ENCODE peak calls at places on chromosome 14, in eight cellular contexts. R is fibroblast of the aortic adventitia; W is effector memory CD8-positive, alpha-beta T cell; O is transverse colon; S is NCI-H1436; Y is fibroblast of mammary gland; G is effector memory CD4-positive, alpha-beta T cell; V is HFF-Myc. M is an unnamed sample.

GRCh38 chr14:68384335-68384734 is 408.5 kb downstream of the ZFP36L1 start:
- DNase-seq in R (no peak), Y (no peak), W (no peak), S (no peak), G (no peak), V (no peak), O (peak; percentile 37), M (peak; percentile 66)

GRCh38 chr14:30958555-30959407 is 66.7 kb upstream of the AP4S1 start:
- DNase-seq in O (no peak), W (no peak), R (no peak), S (no peak), G (no peak), Y (no peak), V (no peak), M (no peak)

GRCh38 chr14:68476212-68476964 is 316.5 kb downstream of the ZFP36L1 start:
- DNase-seq in G (no peak), V (no peak), W (no peak), S (no peak), R (peak; percentile 92), O (peak; percentile 35), Y (peak; percentile 100), M (peak; percentile 84)

GRCh38 chr14:23644195-23644918 is 8.2 kb downstream of the DHRS2 start:
- DNase-seq in S (no peak), W (no peak), O (no peak), G (no peak), V (no peak), Y (no peak), R (no peak), M (no peak)

GRCh38 chr14:33307691-33308369 is 369.2 kb downstream of the NPAS3 start:
- DNase-seq in O (no peak), R (peak; percentile 53), W (no peak), Y (peak; percentile 91), S (no peak), G (no peak), V (peak; percentile 83), M (peak; percentile 74)

GRCh38 chr14:24274101-24274543 is 2.7 kb upstream of the RABGGTA start:
- DNase-seq in S (no peak), Y (peak; percentile 6), W (no peak), V (no peak), R (no peak), O (no peak), G (peak; percentile 15), M (no peak)

GRCh38 chr14:50603565-50603964 is 43.6 kb downstream of the ATL1 start:
- DNase-seq in R (peak; percentile 20), S (no peak), W (no peak), Y (peak; percentile 5), G (no peak), V (no peak), O (no peak), M (no peak)

GRCh38 chr14:35215110-35215872 is 76.9 kb upstream of the PSMA6 start:
- DNase-seq in V (peak; percentile 31), W (no peak), Y (peak; percentile 78), S (no peak), G (no peak), O (no peak), R (peak; percentile 84), M (peak; percentile 68)

GRCh38 chr14:73888460-73888725 is 1.7 kb downstream of the ZNF410 start:
- DNase-seq in O (no peak), V (no peak), Y (peak; percentile 43), S (no peak), G (no peak), W (no peak), R (peak; percentile 43), M (peak; percentile 15)

GRCh38 chr14:38391334-38391733 is 135.4 kb upstream of the CLEC14A start:
- DNase-seq in O (no peak), Y (peak; percentile 77), V (no peak), S (no peak), W (no peak), R (peak; percentile 26), G (no peak), M (no peak)

GRCh38 chr14:104211242-104211641 is 72.9 kb downstream of the KIF26A start:
- DNase-seq in Y (no peak), S (no peak), V (no peak), R (no peak), O (no peak), W (no peak), G (no peak), M (no peak)

GRCh38 chr14:90785876-90786450 is 30.3 kb downstream of the TTC7B start:
- DNase-seq in R (no peak), S (no peak), Y (no peak), W (no peak), O (no peak), G (no peak), V (no peak), M (no peak)

GRCh38 chr14:68039593-68039992 is 220.0 kb downstream of the RAD51B start:
- DNase-seq in S (no peak), W (no peak), O (no peak), Y (no peak), G (no peak), R (no peak), V (no peak), M (no peak)

GRCh38 chr14:31336646-31337045 is 83.7 kb downstream of the HEATR5A start:
- DNase-seq in R (peak; percentile 10), S (no peak), O (no peak), Y (peak; percentile 67), V (no peak), G (no peak), W (no peak), M (no peak)

GRCh38 chr14:103854822-103855733 is 7.7 kb upstream of the PPP1R13B start:
- DNase-seq in V (no peak), Y (no peak), R (no peak), W (no peak), G (no peak), S (peak; percentile 31), O (peak; percentile 59), M (no peak)

GRCh38 chr14:81471062-81471461 is 62.6 kb downstream of the SEL1L start:
- DNase-seq in Y (no peak), S (no peak), O (no peak), R (no peak), W (no peak), V (no peak), G (no peak), M (no peak)

GRCh38 chr14:94237983-94238382 is 55.1 kb downstream of the SERPINA10 start:
- DNase-seq in V (no peak), Y (no peak), G (no peak), R (no peak), O (no peak), W (no peak), S (no peak), M (no peak)

GRCh38 chr14:72528059-72528950 is 365.6 kb downstream of the DPF3 start:
- DNase-seq in V (no peak), S (no peak), O (no peak), G (no peak), Y (peak; percentile 50), R (peak; percentile 59), W (no peak), M (no peak)

GRCh38 chr14:69260979-69261605 is 1.1 kb downstream of the GALNT16 start:
- DNase-seq in Y (no peak), V (no peak), S (peak; percentile 11), R (no peak), O (peak; percentile 39), W (peak; percentile 5), G (no peak), M (peak; percentile 68)

GRCh38 chr14:50864237-50864636 is 7.6 kb upstream of the ABHD12B start:
- DNase-seq in O (no peak), Y (no peak), V (no peak), W (no peak), R (no peak), S (no peak), G (no peak), M (no peak)

GRCh38 chr14:95480109-95480886 is 36.2 kb downstream of the SYNE3 start:
- DNase-seq in R (peak; percentile 78), G (peak; percentile 60), W (peak; percentile 48), V (no peak), S (no peak), O (peak; percentile 38), Y (peak; percentile 93), M (peak; percentile 83)

GRCh38 chr14:69284170-69284569 is 24.2 kb downstream of the GALNT16 start:
- DNase-seq in O (no peak), V (no peak), R (no peak), W (no peak), S (no peak), G (no peak), Y (no peak), M (no peak)

GRCh38 chr14:70148911-70149675 is 39.7 kb downstream of the SLC8A3 start:
- DNase-seq in V (no peak), R (no peak), Y (no peak), S (no peak), O (no peak), W (no peak), G (no peak), M (no peak)

GRCh38 chr14:55699131-55700057 is 119.4 kb downstream of the KTN1 start:
- DNase-seq in R (peak; percentile 82), O (peak; percentile 26), S (no peak), W (no peak), G (no peak), V (peak; percentile 51), Y (peak; percentile 63), M (peak; percentile 29)

GRCh38 chr14:59664741-59665140 is 88.1 kb upstream of the CCDC175 start:
- DNase-seq in V (peak; percentile 2), W (no peak), R (no peak), Y (peak; percentile 41), O (no peak), G (no peak), S (no peak), M (no peak)

GRCh38 chr14:104288272-104288671 is 149.9 kb downstream of the KIF26A start:
- DNase-seq in Y (no peak), G (no peak), R (no peak), W (no peak), S (no peak), O (peak; percentile 6), V (no peak), M (no peak)

GRCh38 chr14:39956372-39956771 is 524.1 kb upstream of the FBXO33 start:
- DNase-seq in G (no peak), V (no peak), R (no peak), W (no peak), Y (no peak), S (no peak), O (no peak), M (no peak)

GRCh38 chr14:35807131-35807961 is 1.7 kb downstream of the RALGAPA1 start:
- DNase-seq in S (no peak), R (no peak), W (no peak), Y (no peak), O (no peak), G (no peak), V (no peak), M (no peak)

GRCh38 chr14:54893151-54893760 is 9.4 kb downstream of the GCH1 start:
- DNase-seq in S (peak; percentile 34), W (no peak), V (peak; percentile 61), O (no peak), G (no peak), Y (peak; percentile 69), R (peak; percentile 74), M (peak; percentile 63)

GRCh38 chr14:23787436-23787835 is 151.3 kb downstream of the DHRS2 start:
- DNase-seq in V (no peak), Y (no peak), S (no peak), R (no peak), O (no peak), W (no peak), G (no peak), M (no peak)